ENCODE peak calls at places on chromosomes 5 and 9, in ten cellular contexts. Q, L, R, W, E, F, Z, N, J and M are unnamed samples.

GRCh38 chr5:168740055-168740820 is 161.1 kb upstream of the PANK3 start:
- DNase-seq in N (no peak), F (no peak), L (peak; percentile 83), E (no peak), W (no peak), R (peak; percentile 11), Z (no peak), Q (no peak), J (no peak), M (no peak)

GRCh38 chr9:118595719-118596305 is 773.4 kb downstream of the BRINP1 start:
- DNase-seq in E (peak; percentile 7), W (no peak), J (no peak), N (no peak), F (no peak), Q (no peak), L (no peak), R (no peak), Z (peak; percentile 65), M (peak; percentile 59)

GRCh38 chr5:144594919-144595318 is 424.2 kb downstream of the KCTD16 start:
- DNase-seq in F (no peak), L (no peak), Z (no peak), E (no peak), Q (no peak), N (no peak), W (no peak), J (peak; percentile 70), R (no peak), M (no peak)

GRCh38 chr5:393846-394275 is 49.1 kb upstream of the EXOC3 start:
- DNase-seq in L (peak; percentile 56), W (no peak), Z (no peak), J (no peak), F (no peak), N (no peak), E (no peak), R (no peak), Q (no peak), M (peak; percentile 11)

GRCh38 chr9:129412814-129413536 is 207.9 kb downstream of the C9orf50 start:
- DNase-seq in R (peak; percentile 84), E (peak; percentile 55), Z (peak; percentile 73), J (peak; percentile 92), Q (no peak), N (peak; percentile 79), F (peak; percentile 78), L (peak; percentile 93), W (no peak), M (peak; percentile 81)

GRCh38 chr9:91795500-91796241 is 154.4 kb downstream of the ROR2 start:
- DNase-seq in Z (no peak), N (no peak), R (no peak), Q (peak; percentile 71), F (no peak), E (no peak), L (peak; percentile 68), J (no peak), W (no peak), M (no peak)

GRCh38 chr5:138655530-138656245 is 80.5 kb upstream of the HSPA9 start:
- DNase-seq in E (no peak), L (no peak), N (no peak), W (no peak), Q (no peak), Z (no peak), R (peak; percentile 55), F (no peak), J (no peak), M (peak; percentile 66)

GRCh38 chr9:4299006-4299795 is 667 bp downstream of the GLIS3 start:
- DNase-seq in L (peak; percentile 89), F (peak; percentile 46), R (peak; percentile 23), Q (no peak), N (peak; percentile 58), W (no peak), Z (peak; percentile 52), J (peak; percentile 88), E (peak; percentile 30), M (peak; percentile 52)

GRCh38 chr5:131163315-131164119 is 1.5 kb downstream of the HINT1 start:
- DNase-seq in F (no peak), W (no peak), J (no peak), R (no peak), N (no peak), Z (peak; percentile 16), L (no peak), E (no peak), Q (no peak), M (no peak)

GRCh38 chr5:161278739-161279660 is 267.5 kb downstream of the GABRB2 start:
- DNase-seq in Q (no peak), J (no peak), R (no peak), E (no peak), F (no peak), W (no peak), Z (no peak), L (no peak), N (no peak), M (no peak)

GRCh38 chr5:65076251-65076869 is 307.6 kb downstream of the CWC27 start:
- DNase-seq in R (peak; percentile 27), N (peak; percentile 54), F (peak; percentile 66), W (no peak), E (peak; percentile 17), J (no peak), Z (peak; percentile 52), L (no peak), Q (peak; percentile 57), M (peak; percentile 63)

GRCh38 chr9:70131296-70131695 is 87.6 kb downstream of the MAMDC2 start:
- DNase-seq in L (no peak), F (no peak), R (no peak), Q (no peak), W (no peak), Z (no peak), N (no peak), E (no peak), J (no peak), M (no peak)

GRCh38 chr5:77210091-77211012 is at the start of gene PDE8B:
- DNase-seq in J (peak; percentile 88), L (no peak), Z (no peak), F (peak; percentile 33), R (no peak), W (no peak), N (no peak), Q (no peak), E (no peak), M (peak; percentile 18)

GRCh38 chr9:104810421-104811339 is 46.8 kb downstream of the NIPSNAP3B start:
- DNase-seq in Q (no peak), F (no peak), E (peak; percentile 47), R (no peak), L (no peak), N (no peak), J (no peak), Z (peak; percentile 55), W (no peak), M (no peak)

GRCh38 chr5:61184708-61185107 is 22.4 kb upstream of the SMIM15 start:
- DNase-seq in Z (no peak), R (no peak), L (no peak), Q (no peak), F (no peak), N (no peak), W (no peak), E (no peak), J (no peak), M (no peak)

GRCh38 chr5:154333016-154333415 is 112.8 kb upstream of the SAP30L start:
- DNase-seq in L (peak; percentile 56), J (no peak), Q (no peak), N (no peak), E (no peak), F (no peak), R (no peak), Z (no peak), W (no peak), M (no peak)

GRCh38 chr5:126369995-126370731 is 53.0 kb upstream of the GRAMD2B start:
- DNase-seq in E (no peak), J (no peak), W (no peak), L (no peak), N (no peak), Z (peak; percentile 6), Q (no peak), F (no peak), R (no peak), M (no peak)

GRCh38 chr9:134547161-134548100 is 94.2 kb upstream of the COL5A1 start:
- DNase-seq in N (no peak), R (no peak), W (no peak), Q (no peak), E (no peak), Z (no peak), F (no peak), L (no peak), J (no peak), M (no peak)

GRCh38 chr5:134845852-134846640 is at the start of gene C5orf24:
- DNase-seq in N (peak; percentile 95), F (peak; percentile 96), J (peak; percentile 99), L (peak; percentile 99), W (peak; percentile 90), R (peak; percentile 95), E (peak; percentile 96), Q (peak; percentile 89), Z (peak; percentile 96), M (peak; percentile 96)
- TF ChIP-seq POLR2A in N (peak; percentile 88), F (peak; percentile 99), J (peak; percentile 91), L (no peak), W (peak; percentile 98), R (peak; percentile 84), E (peak; percentile 93), Q (peak; percentile 96), Z (peak; percentile 98), M (peak; percentile 89)

GRCh38 chr9:122912964-122913673 is at the start of gene ZBTB6:
- DNase-seq in N (peak; percentile 67), Q (peak; percentile 79), L (peak; percentile 93), W (peak; percentile 84), F (peak; percentile 69), E (peak; percentile 80), J (no peak), Z (peak; percentile 88), R (peak; percentile 78), M (peak; percentile 92)
- TF ChIP-seq POLR2A in N (no peak), Q (no peak), L (no peak), W (peak; percentile 92), F (no peak), E (peak; percentile 62), J (no peak), Z (peak; percentile 8), R (no peak), M (no peak)

GRCh38 chr5:163460562-163461176 is at the start of gene HMMR:
- DNase-seq in J (no peak), Q (no peak), R (no peak), F (no peak), E (peak; percentile 16), Z (peak; percentile 53), L (no peak), N (no peak), W (no peak), M (peak; percentile 29)
- TF ChIP-seq POLR2A in J (no peak), Q (peak; percentile 80), R (no peak), F (no peak), E (no peak), Z (peak; percentile 61), L (no peak), N (no peak), W (peak; percentile 64), M (no peak)

DNA sequence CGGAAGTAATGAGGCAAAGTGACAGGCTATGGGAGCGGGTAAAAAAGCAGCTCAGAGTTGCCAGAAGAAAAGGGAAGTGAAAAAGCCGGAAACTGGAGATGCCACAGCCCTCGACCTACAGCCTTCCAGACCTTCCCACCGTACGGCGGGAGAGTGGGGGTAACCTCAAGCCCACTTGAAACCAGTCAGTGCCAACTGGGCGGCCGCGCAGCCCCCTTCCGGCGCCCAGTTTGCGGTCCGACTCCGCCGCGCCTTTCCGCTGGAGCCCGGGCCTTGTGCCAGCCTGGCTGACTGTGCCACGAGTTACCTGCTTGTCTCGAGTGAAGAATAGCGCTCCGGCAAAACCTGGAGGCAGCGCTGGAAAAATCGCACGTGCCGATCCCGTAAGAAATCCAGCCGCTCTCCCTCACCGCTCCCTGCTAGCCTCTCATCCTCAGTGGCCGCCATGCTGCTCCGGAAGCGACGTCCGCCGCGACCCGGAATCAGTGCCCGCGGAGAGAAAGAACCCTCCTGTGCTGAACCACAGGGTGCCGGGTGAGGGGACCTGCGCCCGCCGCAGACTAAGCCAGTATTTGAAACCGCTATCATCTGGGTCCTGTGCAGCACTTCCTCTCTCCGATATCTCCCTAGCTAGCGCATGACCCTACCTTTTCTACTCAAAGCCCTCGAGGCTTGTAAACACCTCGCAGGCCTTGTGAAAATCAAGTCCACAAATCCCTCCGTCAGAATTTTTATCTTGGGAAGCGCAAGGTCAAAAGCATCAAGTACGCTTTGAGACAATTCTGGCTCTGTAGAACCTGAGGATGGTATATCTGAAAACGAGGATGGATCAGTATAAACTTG is at the start of gene PGGT1B:
- DNase-seq in N (peak; percentile 64), L (peak; percentile 93), W (peak; percentile 19), R (peak; percentile 84), F (peak; percentile 69), E (peak; percentile 77), Z (peak; percentile 77), J (peak; percentile 95), Q (peak; percentile 32), M (peak; percentile 91)
- TF ChIP-seq POLR2A in N (no peak), L (no peak), W (peak; percentile 90), R (no peak), F (peak; percentile 31), E (peak; percentile 46), Z (peak; percentile 88), J (no peak), Q (peak; percentile 59), M (no peak)